ENCODE peak calls at places on chromosomes 1 and 21, in seven cellular contexts. G, V, D, U, H, R and M are unnamed samples.

GRCh38 chr1:30888391-30888790 is 20.2 kb downstream of the SDC3 start:
- DNase-seq in D (no peak), V (no peak), G (no peak), U (no peak), H (peak), R (no peak), M (peak)

GRCh38 chr1:26597629-26598039 is 68.1 kb downstream of the RPS6KA1 start:
- DNase-seq in H (no peak), U (no peak), D (peak), R (no peak), G (peak), V (no peak), M (peak)

GRCh38 chr1:114558548-114558947 is 22.9 kb downstream of the BCAS2 start:
- DNase-seq in G (no peak), R (no peak), H (no peak), V (no peak), D (peak), U (no peak), M (peak)

GRCh38 chr1:94926915-94927404 is at the start of gene CNN3:
- DNase-seq in G (peak), R (peak), U (peak), D (peak), H (peak), V (peak), M (peak)

GRCh38 chr1:186212574-186213224 is 162.4 kb downstream of the TPR start:
- DNase-seq in V (no peak), H (peak), D (peak), U (no peak), G (peak), R (no peak), M (peak)

GRCh38 chr1:174337000-174337681 is 110.6 kb upstream of the GPR52 start:
- DNase-seq in H (no peak), R (no peak), G (no peak), V (no peak), D (no peak), U (no peak), M (no peak)

GRCh38 chr1:246906833-246907232 is 24.9 kb downstream of the AHCTF1 start:
- DNase-seq in D (no peak), U (no peak), V (no peak), H (no peak), R (no peak), G (no peak), M (no peak)

GRCh38 chr21:22609802-22610201 is 1611.6 kb downstream of the NCAM2 start:
- DNase-seq in R (no peak), U (no peak), H (no peak), G (no peak), V (no peak), D (no peak), M (no peak)